ENCODE peak calls at places on chromosomes 16 and 17, in four cellular contexts. U is heart left ventricle, X is OCI-LY7, F is neural crest cell. B is an unnamed sample.

GRCh38 chr17:42027961-42028790 is 8.3 kb downstream of the NKIRAS2 start:
- DNase-seq in U (no peak), X (no peak), F (no peak), B (peak)

GRCh38 chr17:17492085-17492484 is 4.1 kb downstream of the RASD1 start:
- DNase-seq in U (no peak), X (no peak), F (no peak), B (no peak)

GRCh38 chr16:74623214-74623842 is 16.4 kb upstream of the GLG1 start:
- DNase-seq in U (no peak), X (peak), F (no peak), B (no peak)

GRCh38 chr16:28180660-28181556 is 30.9 kb downstream of the XPO6 start:
- DNase-seq in U (no peak), X (no peak), F (no peak), B (no peak)

GRCh38 chr17:33562792-33563191 is 269.7 kb upstream of the ASIC2 start:
- DNase-seq in U (no peak), X (no peak), F (no peak), B (no peak)

GRCh38 chr17:82848022-82848592 is 8.3 kb upstream of the ZNF750 start:
- DNase-seq in U (no peak), X (no peak), F (no peak), B (no peak)

GRCh38 chr16:31331141-31331764 is 23.7 kb upstream of the ITGAX start:
- DNase-seq in U (no peak), X (no peak), F (no peak), B (peak)

GRCh38 chr16:48011466-48011865 is 144.3 kb downstream of the ABCC12 start:
- DNase-seq in U (no peak), X (no peak), F (no peak), B (no peak)

GRCh38 chr17:65261152-65261551 is 124.0 kb downstream of the RGS9 start:
- DNase-seq in U (no peak), X (no peak), F (no peak), B (no peak)

GRCh38 chr17:6639651-6640535 is 618 bp downstream of the KIAA0753 start:
- DNase-seq in U (no peak), X (peak), F (peak), B (peak)

GRCh38 chr17:60744355-60744958 is 66.8 kb downstream of the BCAS3 start:
- DNase-seq in U (no peak), X (no peak), F (no peak), B (no peak)

GRCh38 chr17:51203838-51204237 is 37.6 kb downstream of the NME2 start:
- DNase-seq in U (no peak), X (no peak), F (no peak), B (no peak)

GRCh38 chr16:89341274-89341673 is 123.8 kb downstream of the ZNF778 start:
- DNase-seq in U (no peak), X (no peak), F (no peak), B (no peak)

GRCh38 chr16:29925173-29925804 is 737 bp downstream of the KCTD13 start:
- DNase-seq in U (no peak), X (no peak), F (no peak), B (no peak)

GRCh38 chr17:80812362-80813088 is 179.1 kb upstream of the CHMP6 start:
- DNase-seq in U (no peak), X (no peak), F (no peak), B (no peak)

GRCh38 chr17:17960500-17961050 is 11.6 kb downstream of the TOM1L2 start:
- DNase-seq in U (no peak), X (no peak), F (no peak), B (no peak)

GRCh38 chr17:46839211-46839610 is 12.2 kb upstream of the WNT9B start:
- DNase-seq in U (no peak), X (no peak), F (no peak), B (no peak)

GRCh38 chr17:2418572-2418971 is 17.7 kb upstream of the MNT start:
- DNase-seq in U (no peak), X (no peak), F (no peak), B (no peak)

GRCh38 chr16:65319621-65320231 is 197.9 kb upstream of the CDH11 start:
- DNase-seq in U (no peak), X (no peak), F (no peak), B (no peak)

GRCh38 chr16:8853611-8854010 is 15.2 kb downstream of the CARHSP1 start:
- DNase-seq in U (no peak), X (no peak), F (no peak), B (no peak)

GRCh38 chr16:66444049-66444481 is 17.0 kb downstream of the BEAN1 start:
- DNase-seq in U (no peak), X (no peak), F (no peak), B (no peak)

GRCh38 chr16:64545769-64546168 is 576.1 kb downstream of the CDH11 start:
- DNase-seq in U (no peak), X (no peak), F (no peak), B (no peak)

GRCh38 chr17:27956601-27957445 is 63.7 kb upstream of the LYRM9 start:
- DNase-seq in U (no peak), X (no peak), F (no peak), B (peak)

GRCh38 chr16:15777533-15778203 is 79.2 kb downstream of the MYH11 start:
- DNase-seq in U (no peak), X (peak), F (no peak), B (peak)

GRCh38 chr17:67290244-67290993 is 45.4 kb upstream of the HELZ start:
- DNase-seq in U (no peak), X (no peak), F (no peak), B (no peak)

GRCh38 chr16:53991181-53992056 is 287.5 kb downstream of the FTO start:
- DNase-seq in U (no peak), X (no peak), F (no peak), B (peak)

GRCh38 chr17:65283704-65284103 is 146.5 kb downstream of the RGS9 start:
- DNase-seq in U (no peak), X (no peak), F (no peak), B (no peak)

GRCh38 chr16:72902276-72902675 is 145.7 kb downstream of the ZFHX3 start:
- DNase-seq in U (no peak), X (no peak), F (no peak), B (no peak)

GRCh38 chr16:81491522-81492188 is 47.0 kb downstream of the CMIP start:
- DNase-seq in U (no peak), X (no peak), F (no peak), B (no peak)

GRCh38 chr16:17343028-17343427 is 127.7 kb downstream of the XYLT1 start:
- DNase-seq in U (no peak), X (no peak), F (no peak), B (no peak)

GRCh38 chr16:9821331-9821730 is 360.9 kb downstream of the GRIN2A start:
- DNase-seq in U (no peak), X (no peak), F (no peak), B (no peak)

B was measured in nephron progenitor cell.